ENCODE peak calls at places on chromosomes 12 and 14, in six cellular contexts. One of them, this sample, is unnamed.

GRCh38 chr14:96189288-96189711 is 15.3 kb upstream of the BDKRB2 start:
- DNase-seq in neural progenitor cell: no peak
- DNase-seq in brain microvascular endothelial cell: peak; percentile 32
- DNase-seq in NCI-H1105: no peak
- DNase-seq in stimulated activated naive CD4-positive, alpha-beta T cell treated with Interleukin-2 at 50 U/mL for 16 hours: no peak
- DNase-seq in neural crest cell: no peak
- DNase-seq in this sample: no peak

GRCh38 chr12:131138638-131139362 is 185.1 kb downstream of the ADGRD1 start:
- DNase-seq in neural progenitor cell: no peak
- DNase-seq in brain microvascular endothelial cell: no peak
- DNase-seq in NCI-H1105: no peak
- DNase-seq in stimulated activated naive CD4-positive, alpha-beta T cell treated with Interleukin-2 at 50 U/mL for 16 hours: no peak
- DNase-seq in neural crest cell: no peak
- DNase-seq in this sample: no peak

GRCh38 chr12:123973552-123974341 is 732 bp downstream of the ZNF664 start:
- DNase-seq in neural progenitor cell: peak; percentile 73
- DNase-seq in brain microvascular endothelial cell: no peak
- DNase-seq in NCI-H1105: no peak
- DNase-seq in stimulated activated naive CD4-positive, alpha-beta T cell treated with Interleukin-2 at 50 U/mL for 16 hours: peak; percentile 5
- DNase-seq in neural crest cell: peak; percentile 22
- DNase-seq in this sample: peak; percentile 9

GRCh38 chr12:62371661-62372060 is 95.0 kb upstream of the MON2 start:
- DNase-seq in neural progenitor cell: no peak
- DNase-seq in brain microvascular endothelial cell: no peak
- DNase-seq in NCI-H1105: no peak
- DNase-seq in stimulated activated naive CD4-positive, alpha-beta T cell treated with Interleukin-2 at 50 U/mL for 16 hours: no peak
- DNase-seq in neural crest cell: no peak
- DNase-seq in this sample: no peak

GRCh38 chr12:65493893-65494205 is 215.4 kb downstream of the MSRB3 start:
- DNase-seq in neural progenitor cell: no peak
- DNase-seq in brain microvascular endothelial cell: no peak
- DNase-seq in NCI-H1105: no peak
- DNase-seq in stimulated activated naive CD4-positive, alpha-beta T cell treated with Interleukin-2 at 50 U/mL for 16 hours: no peak
- DNase-seq in neural crest cell: no peak
- DNase-seq in this sample: no peak

GRCh38 chr12:120997448-120997847 is 18.8 kb downstream of the C12orf43 start:
- DNase-seq in neural progenitor cell: no peak
- DNase-seq in brain microvascular endothelial cell: no peak
- DNase-seq in NCI-H1105: no peak
- DNase-seq in stimulated activated naive CD4-positive, alpha-beta T cell treated with Interleukin-2 at 50 U/mL for 16 hours: no peak
- DNase-seq in neural crest cell: no peak
- DNase-seq in this sample: no peak

GRCh38 chr14:72780771-72781170 is 113.1 kb downstream of the DPF3 start:
- DNase-seq in neural progenitor cell: no peak
- DNase-seq in brain microvascular endothelial cell: peak; percentile 53
- DNase-seq in NCI-H1105: no peak
- DNase-seq in stimulated activated naive CD4-positive, alpha-beta T cell treated with Interleukin-2 at 50 U/mL for 16 hours: no peak
- DNase-seq in neural crest cell: no peak
- DNase-seq in this sample: no peak

GRCh38 chr14:65117795-65118746 is 15.8 kb upstream of the MAX start:
- DNase-seq in neural progenitor cell: no peak
- DNase-seq in brain microvascular endothelial cell: no peak
- DNase-seq in NCI-H1105: no peak
- DNase-seq in stimulated activated naive CD4-positive, alpha-beta T cell treated with Interleukin-2 at 50 U/mL for 16 hours: no peak
- DNase-seq in neural crest cell: no peak
- DNase-seq in this sample: no peak

GRCh38 chr12:43063642-43064041 is 474.1 kb upstream of the PRICKLE1 start:
- DNase-seq in neural progenitor cell: no peak
- DNase-seq in brain microvascular endothelial cell: peak; percentile 65
- DNase-seq in NCI-H1105: no peak
- DNase-seq in stimulated activated naive CD4-positive, alpha-beta T cell treated with Interleukin-2 at 50 U/mL for 16 hours: no peak
- DNase-seq in neural crest cell: no peak
- DNase-seq in this sample: no peak

GRCh38 chr14:101776315-101776714 is 14.8 kb downstream of the PPP2R5C start:
- DNase-seq in neural progenitor cell: no peak
- DNase-seq in brain microvascular endothelial cell: no peak
- DNase-seq in NCI-H1105: no peak
- DNase-seq in stimulated activated naive CD4-positive, alpha-beta T cell treated with Interleukin-2 at 50 U/mL for 16 hours: no peak
- DNase-seq in neural crest cell: no peak
- DNase-seq in this sample: no peak

GRCh38 chr14:53151523-53151866 is 1.6 kb downstream of the DDHD1 start:
- DNase-seq in neural progenitor cell: no peak
- DNase-seq in brain microvascular endothelial cell: no peak
- DNase-seq in NCI-H1105: no peak
- DNase-seq in stimulated activated naive CD4-positive, alpha-beta T cell treated with Interleukin-2 at 50 U/mL for 16 hours: no peak
- DNase-seq in neural crest cell: peak; percentile 1
- DNase-seq in this sample: no peak

GRCh38 chr12:119154435-119154818 is 24.3 kb upstream of the HSPB8 start:
- DNase-seq in neural progenitor cell: peak; percentile 88
- DNase-seq in brain microvascular endothelial cell: no peak
- DNase-seq in NCI-H1105: no peak
- DNase-seq in stimulated activated naive CD4-positive, alpha-beta T cell treated with Interleukin-2 at 50 U/mL for 16 hours: no peak
- DNase-seq in neural crest cell: peak; percentile 31
- DNase-seq in this sample: no peak

GRCh38 chr14:78530078-78530477 is 359.9 kb downstream of the NRXN3 start:
- DNase-seq in neural progenitor cell: peak; percentile 88
- DNase-seq in brain microvascular endothelial cell: peak; percentile 2
- DNase-seq in NCI-H1105: no peak
- DNase-seq in stimulated activated naive CD4-positive, alpha-beta T cell treated with Interleukin-2 at 50 U/mL for 16 hours: no peak
- DNase-seq in neural crest cell: peak; percentile 61
- DNase-seq in this sample: no peak

GRCh38 chr12:27555928-27556778 is 32.1 kb downstream of the PPFIBP1 start:
- DNase-seq in neural progenitor cell: no peak
- DNase-seq in brain microvascular endothelial cell: peak; percentile 46
- DNase-seq in NCI-H1105: no peak
- DNase-seq in stimulated activated naive CD4-positive, alpha-beta T cell treated with Interleukin-2 at 50 U/mL for 16 hours: no peak
- DNase-seq in neural crest cell: no peak
- DNase-seq in this sample: no peak

GRCh38 chr12:31016057-31016456 is 57.6 kb upstream of the DDX11 start:
- DNase-seq in neural progenitor cell: no peak
- DNase-seq in brain microvascular endothelial cell: no peak
- DNase-seq in NCI-H1105: no peak
- DNase-seq in stimulated activated naive CD4-positive, alpha-beta T cell treated with Interleukin-2 at 50 U/mL for 16 hours: no peak
- DNase-seq in neural crest cell: no peak
- DNase-seq in this sample: no peak

GRCh38 chr14:105364100-105364708 is 34.1 kb upstream of the TEX22 start:
- DNase-seq in neural progenitor cell: no peak
- DNase-seq in brain microvascular endothelial cell: peak; percentile 28
- DNase-seq in NCI-H1105: peak; percentile 32
- DNase-seq in stimulated activated naive CD4-positive, alpha-beta T cell treated with Interleukin-2 at 50 U/mL for 16 hours: peak; percentile 16
- DNase-seq in neural crest cell: no peak
- DNase-seq in this sample: peak; percentile 20

GRCh38 chr12:45339035-45339434 is 123.1 kb downstream of the ANO6 start:
- DNase-seq in neural progenitor cell: no peak
- DNase-seq in brain microvascular endothelial cell: no peak
- DNase-seq in NCI-H1105: no peak
- DNase-seq in stimulated activated naive CD4-positive, alpha-beta T cell treated with Interleukin-2 at 50 U/mL for 16 hours: no peak
- DNase-seq in neural crest cell: no peak
- DNase-seq in this sample: no peak

This sample was measured in effector CD4-positive, alpha-beta T cell.